ENCODE peak calls at places on chromosomes 4 and X, in seven cellular contexts. H, T, Q, F, G, Y and A are unnamed samples.

GRCh38 chr4:84944952-84945351 is 21.5 kb downstream of the WDFY3 start:
- DNase-seq in T (no peak), F (no peak), Q (no peak), H (no peak), Y (peak; percentile 74), G (peak; percentile 31), A (no peak)

GRCh38 chr4:86523333-86523732 is 70.8 kb upstream of the PTPN13 start:
- DNase-seq in Y (peak; percentile 9), Q (no peak), G (no peak), T (no peak), H (no peak), F (no peak), A (no peak)

GRCh38 chr4:10878861-10879260 is 194.3 kb upstream of the CLNK start:
- DNase-seq in T (no peak), G (no peak), Q (no peak), Y (no peak), H (no peak), F (no peak), A (no peak)

GRCh38 chr4:68748181-68748981 is 67.4 kb upstream of the UGT2B10 start:
- DNase-seq in G (no peak), F (no peak), H (no peak), Q (no peak), T (no peak), Y (no peak), A (no peak)

GRCh38 chrX:10008483-10009056 is 41.4 kb downstream of the CLDN34 start:
- DNase-seq in T (no peak), Q (no peak), Y (no peak), H (no peak), F (no peak), G (peak; percentile 47), A (no peak)

GRCh38 chr4:129344058-129344457 is 248.1 kb downstream of the C4orf33 start:
- DNase-seq in T (no peak), Q (no peak), H (no peak), G (peak; percentile 27), F (peak; percentile 61), Y (peak; percentile 45), A (no peak)

GRCh38 chrX:2628751-2629315 is 62.3 kb upstream of the CD99 start:
- DNase-seq in F (no peak), H (no peak), T (no peak), G (no peak), Q (no peak), Y (peak; percentile 17), A (no peak)

GRCh38 chr4:47827339-47828047 is 10.4 kb downstream of the CORIN start:
- DNase-seq in H (no peak), Q (no peak), G (no peak), Y (peak; percentile 18), T (no peak), F (no peak), A (no peak)

GRCh38 chrX:13502590-13502989 is 66.8 kb upstream of the EGFL6 start:
- DNase-seq in Y (no peak), H (no peak), T (no peak), Q (no peak), G (no peak), F (no peak), A (no peak)

GRCh38 chr4:12729384-12729783 is 754.8 kb downstream of the RAB28 start:
- DNase-seq in Q (no peak), H (no peak), G (peak; percentile 15), Y (no peak), T (no peak), F (peak; percentile 47), A (no peak)

GRCh38 chrX:132023896-132024386 is 839 bp downstream of the STK26 start:
- DNase-seq in H (peak; percentile 87), F (peak; percentile 60), Y (peak; percentile 30), Q (no peak), T (peak; percentile 36), G (no peak), A (peak; percentile 47)

GRCh38 chr4:94504545-94504944 is 52.8 kb downstream of the PDLIM5 start:
- DNase-seq in Y (no peak), F (no peak), H (no peak), Q (no peak), T (no peak), G (peak; percentile 41), A (no peak)

DNA sequence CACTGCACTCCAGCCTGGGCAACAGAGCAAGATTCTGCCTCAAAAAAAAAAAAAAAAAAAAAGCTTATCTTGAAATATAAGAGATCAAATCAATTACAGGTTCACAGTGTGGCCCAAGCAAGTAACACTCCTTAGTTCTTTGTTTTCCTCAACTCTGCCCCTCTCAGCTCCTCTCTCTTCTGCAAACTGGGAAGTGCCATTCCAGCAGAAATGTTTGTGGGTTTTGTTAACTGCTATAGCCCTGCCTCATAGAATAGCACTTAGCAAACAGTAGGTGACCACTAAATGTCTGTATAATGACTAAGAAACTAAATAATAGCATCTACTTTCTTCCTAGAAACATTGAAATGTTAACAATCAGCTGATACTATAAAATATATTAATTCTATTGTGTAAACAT is 160.0 kb upstream of the NAP1L5 start:
- DNase-seq in F (no peak), Y (no peak), T (no peak), Q (no peak), G (peak; percentile 24), H (no peak), A (no peak)
- TF ChIP-seq CTCF in F (no peak), Y (no peak), T (no peak), Q (no peak), G (no peak), H (no peak), A (no peak)

DNA sequence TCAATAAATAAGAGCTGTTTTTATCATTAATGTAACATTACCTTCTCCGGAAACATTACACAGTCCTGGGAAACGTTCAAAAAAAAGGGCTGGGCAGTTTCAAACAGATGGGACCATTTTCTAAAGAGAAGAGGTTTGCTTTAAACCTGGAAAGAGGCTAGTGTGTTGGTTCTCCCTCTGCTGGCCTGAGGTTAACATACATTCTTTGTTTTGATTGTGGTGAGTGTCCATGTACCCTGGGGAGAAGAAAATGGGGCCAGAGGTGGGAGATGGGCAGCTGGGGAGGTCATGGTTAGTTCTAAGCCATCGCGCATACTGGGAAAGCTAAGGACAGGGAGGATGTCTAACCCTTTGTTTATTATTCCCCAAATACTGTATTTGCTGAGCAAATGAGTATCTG is 194.7 kb downstream of the CPEB2 start:
- DNase-seq in G (peak; percentile 28), Y (no peak), Q (no peak), F (peak; percentile 71), H (no peak), T (no peak), A (no peak)
- TF ChIP-seq CTCF in G (peak; percentile 28), Y (no peak), Q (no peak), F (peak; percentile 71), H (no peak), T (no peak), A (peak; percentile 79)

GRCh38 chr4:150974251-150974640 is 40.8 kb downstream of the LRBA start:
- DNase-seq in Q (no peak), G (no peak), T (no peak), Y (no peak), H (no peak), F (no peak), A (no peak)

GRCh38 chr4:150970685-150971151 is 44.4 kb downstream of the LRBA start:
- DNase-seq in F (no peak), Y (no peak), T (no peak), Q (no peak), H (no peak), G (no peak), A (no peak)

GRCh38 chr4:150972592-150972991 is 42.5 kb downstream of the LRBA start:
- DNase-seq in G (peak; percentile 32), F (no peak), Q (no peak), Y (no peak), T (no peak), H (no peak), A (no peak)

GRCh38 chr4:150973626-150974250 is 41.3 kb downstream of the LRBA start:
- DNase-seq in Q (no peak), T (no peak), F (no peak), H (no peak), Y (no peak), G (no peak), A (no peak)

GRCh38 chr4:150971901-150972300 is 43.2 kb downstream of the LRBA start:
- DNase-seq in H (no peak), T (no peak), F (no peak), G (no peak), Q (no peak), Y (no peak), A (no peak)
- TF ChIP-seq CTCF in H (no peak), T (no peak), F (no peak), G (no peak), Q (no peak), Y (no peak), A (peak; percentile 54)

GRCh38 chr4:18075823-18076433 is 54.4 kb upstream of the LCORL start:
- DNase-seq in T (peak; percentile 53), Q (peak; percentile 28), Y (peak; percentile 70), G (peak; percentile 12), F (peak; percentile 84), H (peak; percentile 75), A (no peak)
- TF ChIP-seq CTCF in T (peak; percentile 35), Q (peak; percentile 13), Y (peak; percentile 37), G (peak; percentile 24), F (peak; percentile 84), H (peak; percentile 23), A (peak; percentile 39)

DNA sequence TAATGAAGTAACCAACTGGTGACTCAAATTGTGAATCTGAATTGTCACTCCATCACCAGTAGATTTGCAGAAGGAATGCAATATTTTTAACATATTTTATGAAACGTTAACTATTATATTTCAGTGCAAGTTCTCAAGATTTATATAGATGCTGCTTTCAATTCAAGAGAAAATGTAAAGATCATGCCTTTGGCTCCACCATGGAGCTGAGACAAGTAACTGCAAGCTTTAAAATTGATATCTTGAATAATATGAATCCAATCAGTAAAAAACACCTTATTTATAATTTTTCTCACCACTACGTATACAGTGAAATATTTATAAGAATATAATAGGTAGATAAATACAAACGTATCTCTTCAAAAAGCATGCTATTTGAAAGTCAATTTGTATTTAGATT is 27.8 kb upstream of the GALNTL6 start:
- DNase-seq in F (no peak), H (no peak), G (no peak), Q (no peak), Y (no peak), T (no peak), A (no peak)
- TF ChIP-seq CTCF in F (no peak), H (no peak), G (no peak), Q (no peak), Y (no peak), T (no peak), A (peak; percentile 71)